ENCODE peak calls at places on chromosomes 5 and 9, in six cellular contexts. O, H, B, F, W and V are unnamed samples.

GRCh38 chr5:171464829-171465228 is 45.4 kb downstream of the FGF18 start:
- DNase-seq in O (no peak), H (no peak), B (no peak), F (no peak), W (no peak), V (no peak)

GRCh38 chr5:76994337-76994736 is 35.9 kb upstream of the AGGF1 start:
- DNase-seq in O (no peak), H (no peak), B (no peak), F (no peak), W (no peak), V (no peak)

GRCh38 chr9:111630182-111631070 is 708 bp upstream of the DNAJC25 start:
- DNase-seq in O (no peak), H (no peak), B (no peak), F (no peak), W (no peak), V (no peak)

GRCh38 chr9:37531699-37532098 is 44.5 kb downstream of the FBXO10 start:
- DNase-seq in O (no peak), H (no peak), B (peak; percentile 57), F (no peak), W (no peak), V (no peak)

GRCh38 chr5:42655982-42656660 is 100.5 kb upstream of the CCDC152 start:
- DNase-seq in O (no peak), H (no peak), B (no peak), F (no peak), W (no peak), V (no peak)

GRCh38 chr9:2234371-2234893 is 219.3 kb downstream of the SMARCA2 start:
- DNase-seq in O (no peak), H (peak; percentile 71), B (no peak), F (no peak), W (no peak), V (no peak)

GRCh38 chr5:178461426-178461730 is 128.8 kb downstream of the COL23A1 start:
- DNase-seq in O (no peak), H (no peak), B (no peak), F (no peak), W (no peak), V (no peak)

GRCh38 chr9:88387035-88387732 is 1.1 kb upstream of the SPIN1 start:
- DNase-seq in O (peak; percentile 69), H (peak; percentile 69), B (peak; percentile 77), F (peak; percentile 58), W (no peak), V (no peak)

GRCh38 chr9:76373173-76373771 is 21.0 kb downstream of the RFK start:
- DNase-seq in O (no peak), H (peak; percentile 85), B (no peak), F (peak; percentile 88), W (peak; percentile 30), V (peak; percentile 46)

GRCh38 chr5:163079618-163080017 is 357.8 kb upstream of the CCNG1 start:
- DNase-seq in O (no peak), H (no peak), B (no peak), F (no peak), W (no peak), V (no peak)

GRCh38 chr9:97990259-97990658 is 7.1 kb downstream of the ANP32B start:
- DNase-seq in O (no peak), H (no peak), B (no peak), F (no peak), W (no peak), V (peak; percentile 42)

DNA sequence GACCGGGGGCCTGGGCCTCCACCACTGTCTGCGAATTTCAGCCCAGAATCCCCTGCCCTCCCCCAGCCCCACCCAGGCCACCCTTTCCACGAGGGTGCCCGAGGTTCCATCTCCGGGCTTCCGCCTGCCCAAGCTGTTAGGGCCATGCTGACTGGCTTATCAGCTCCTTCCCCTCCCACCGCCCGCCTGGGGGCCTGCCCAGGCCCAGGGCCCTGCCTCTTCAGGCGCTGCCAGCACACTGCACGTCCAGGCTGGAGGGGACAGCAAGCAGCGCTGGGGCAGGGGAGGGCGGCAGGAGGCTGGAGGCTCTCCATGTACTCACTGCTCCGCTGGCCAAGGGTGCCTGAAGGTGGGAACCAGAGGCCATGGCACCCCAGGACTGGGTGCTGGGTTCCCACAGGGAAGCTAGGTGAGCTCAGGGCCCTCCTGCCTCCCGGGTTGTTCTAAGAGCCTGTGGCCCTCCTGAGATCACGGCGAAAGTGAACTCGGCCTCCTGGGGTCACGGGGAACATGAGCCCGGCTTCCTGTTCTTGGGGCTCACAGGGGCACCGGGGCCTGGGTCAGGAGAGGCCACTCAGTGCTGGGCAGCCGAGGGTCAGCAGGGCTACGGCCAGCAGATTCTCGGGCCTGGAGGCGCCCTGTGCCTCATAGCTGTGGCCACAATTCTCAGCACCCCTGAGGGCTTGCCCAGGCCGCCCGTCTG is 57.7 kb upstream of the EGFL7 start:
- DNase-seq in O (no peak), H (no peak), B (no peak), F (no peak), W (no peak), V (no peak)
- H3K27me3 ChIP-seq in O (no peaks in the 10 kb centered on the region), H (peaks cover 13% of the 10 kb centered on the region), B (no peaks in the 10 kb centered on the region), F (no peaks in the 10 kb centered on the region), W (peaks cover 5% of the 10 kb centered on the region), V (peaks cover 11% of the 10 kb centered on the region)

DNA sequence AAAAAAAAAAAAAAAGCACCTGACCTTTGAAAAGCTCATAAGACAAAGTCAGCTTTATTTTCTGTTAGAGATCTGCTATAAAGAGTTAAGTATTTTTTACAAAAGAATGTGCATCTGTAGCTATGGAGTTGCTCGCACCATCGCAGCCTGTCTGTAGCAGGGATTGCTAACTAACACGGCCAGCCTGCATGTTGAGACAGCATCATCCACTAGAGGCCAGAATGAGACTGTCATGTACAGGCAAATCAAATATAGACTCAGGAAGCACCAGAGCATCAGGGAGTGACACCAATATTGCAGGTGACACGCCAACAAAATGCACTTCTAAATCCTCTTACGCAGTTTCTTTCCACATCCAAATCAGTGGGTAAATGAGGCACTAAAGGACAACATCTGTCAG is 136.3 kb upstream of the RASEF start:
- DNase-seq in O (no peak), H (no peak), B (no peak), F (peak; percentile 69), W (no peak), V (no peak)
- TF ChIP-seq CTCF in O (peak; percentile 36), H (peak; percentile 35), B (peak; percentile 45), F (peak; percentile 43), W (peak; percentile 43), V (peak; percentile 43)

DNA sequence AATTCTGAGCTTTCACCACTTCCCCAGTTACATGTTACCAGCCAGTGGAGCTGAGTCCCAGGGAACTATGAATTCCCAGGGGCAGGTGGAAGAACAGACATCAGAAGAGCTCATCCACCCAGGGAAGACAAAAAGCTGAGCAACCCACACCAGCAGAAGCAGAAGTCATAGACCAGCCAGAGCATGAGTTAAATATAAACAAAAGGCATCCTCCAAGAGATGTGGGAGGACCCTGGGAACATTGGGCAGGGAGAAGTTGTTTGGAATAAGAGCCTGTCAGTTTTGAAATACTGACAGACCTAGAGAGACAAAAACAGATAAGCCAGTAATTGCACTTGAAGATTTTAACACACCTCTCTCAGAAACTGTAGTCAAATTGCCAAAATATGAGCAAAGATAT is 102.3 kb upstream of the LMX1B start:
- DNase-seq in O (no peak), H (no peak), B (no peak), F (no peak), W (no peak), V (no peak)
- H3K27me3 ChIP-seq in O (peaks cover 4% of the 10 kb centered on the region), H (peaks cover 83% of the 10 kb centered on the region), B (peaks cover 35% of the 10 kb centered on the region), F (no peaks in the 10 kb centered on the region), W (peaks cover 3% of the 10 kb centered on the region), V (peaks cover 16% of the 10 kb centered on the region)

GRCh38 chr9:21455320-21455719 is 15.1 kb downstream of the IFNA1 start:
- DNase-seq in O (no peak), H (no peak), B (no peak), F (no peak), W (no peak), V (no peak)
- TF ChIP-seq CTCF in O (peak; percentile 28), H (no peak), B (peak; percentile 58), F (peak; percentile 27), W (peak; percentile 77), V (peak; percentile 69)

GRCh38 chr9:123978981-123979380 is 32.6 kb upstream of the LHX2 start:
- DNase-seq in O (no peak), H (no peak), B (no peak), F (no peak), W (no peak), V (no peak)
- H3K27me3 ChIP-seq in O (peaks cover 5% of the 10 kb centered on the region), H (peaks cover 17% of the 10 kb centered on the region), B (peaks cover 20% of the 10 kb centered on the region), F (no peaks in the 10 kb centered on the region), W (peaks cover 26% of the 10 kb centered on the region), V (peaks cover 22% of the 10 kb centered on the region)

DNA sequence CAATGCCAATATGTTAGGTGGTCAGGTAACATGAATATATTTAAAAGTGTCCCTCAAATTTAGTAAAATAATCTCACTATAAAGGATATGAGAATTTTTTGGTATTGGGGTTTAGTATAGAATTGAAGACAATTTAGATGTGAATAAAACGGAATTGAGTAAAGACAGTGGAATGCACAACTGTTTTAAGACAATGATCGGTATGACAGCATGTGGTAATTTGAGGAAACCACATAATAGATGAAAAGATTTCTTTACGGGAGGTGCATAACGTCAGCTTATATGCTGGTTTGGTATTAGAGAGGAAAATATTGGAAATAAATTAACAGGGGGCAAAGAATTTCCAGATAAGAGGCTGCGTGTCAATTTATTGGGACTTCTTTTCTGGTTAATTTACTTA is 1043.2 kb downstream of the CDH18 start:
- DNase-seq in O (no peak), H (no peak), B (no peak), F (no peak), W (no peak), V (no peak)
- TF ChIP-seq CTCF in O (no peak), H (no peak), B (no peak), F (no peak), W (no peak), V (no peak)